ENCODE peak calls at places on chromosomes 4 and X, in six cellular contexts. C is mesothelial cell of epicardium, F is WTC11, D is astrocyte of the spinal cord, H is fibroblast of the aortic adventitia, T is AG10803. W is an unnamed sample.

GRCh38 chrX:72169008-72169728 is 12.4 kb upstream of the PIN4 start:
- DNase-seq in C (no peak), F (no peak), T (peak; percentile 38), H (peak; percentile 8), D (no peak), W (no peak)

GRCh38 chr4:7813674-7814073 is 126.0 kb downstream of the AFAP1 start:
- DNase-seq in D (peak; percentile 81), F (no peak), C (no peak), T (peak; percentile 52), H (peak; percentile 65), W (no peak)

GRCh38 chr4:183396187-183396738 is 48.2 kb upstream of the CDKN2AIP start:
- DNase-seq in T (no peak), C (no peak), H (no peak), F (no peak), D (no peak), W (no peak)

GRCh38 chr4:80082693-80083092 is 9.7 kb upstream of the ANTXR2 start:
- DNase-seq in T (no peak), D (no peak), H (no peak), C (no peak), F (no peak), W (no peak)

GRCh38 chrX:40105016-40105790 is 7.4 kb upstream of the BCOR start:
- DNase-seq in D (no peak), H (no peak), F (no peak), C (no peak), T (no peak), W (peak; percentile 44)

GRCh38 chrX:119943185-119943988 is at the start of gene NKAP:
- DNase-seq in T (peak; percentile 95), F (peak; percentile 76), C (peak; percentile 42), H (peak; percentile 97), D (peak; percentile 94), W (peak; percentile 70)

GRCh38 chr4:65538571-65538970 is 131.7 kb downstream of the EPHA5 start:
- DNase-seq in T (no peak), D (peak; percentile 79), C (no peak), H (peak; percentile 59), F (no peak), W (no peak)

GRCh38 chr4:187606581-187606980 is 389.0 kb upstream of the ZFP42 start:
- DNase-seq in F (peak; percentile 48), T (peak; percentile 69), D (peak; percentile 66), H (peak; percentile 14), C (no peak), W (no peak)

GRCh38 chr4:77699731-77700210 is 94.2 kb downstream of the CXCL13 start:
- DNase-seq in T (peak; percentile 86), H (peak; percentile 72), F (peak; percentile 33), C (no peak), D (peak; percentile 94), W (no peak)

GRCh38 chrX:134542485-134542884 is 82.5 kb downstream of the HPRT1 start:
- DNase-seq in F (no peak), H (peak; percentile 61), T (peak; percentile 83), C (no peak), D (peak; percentile 71), W (no peak)

GRCh38 chrX:12405306-12405705 is 267.0 kb downstream of the FRMPD4 start:
- DNase-seq in C (no peak), H (no peak), T (no peak), F (no peak), D (no peak), W (no peak)

GRCh38 chr4:22287626-22288025 is 228.2 kb downstream of the ADGRA3 start:
- DNase-seq in H (no peak), C (no peak), D (no peak), F (no peak), T (no peak), W (no peak)

GRCh38 chrX:96909291-96909690 is 25.6 kb downstream of the RPA4 start:
- DNase-seq in T (no peak), F (no peak), H (peak; percentile 52), C (no peak), D (peak; percentile 51), W (no peak)

GRCh38 chr4:137819964-137820383 is 287.7 kb upstream of the PCDH18 start:
- DNase-seq in F (peak; percentile 20), C (no peak), T (peak; percentile 57), H (peak; percentile 75), D (peak; percentile 60), W (no peak)

GRCh38 chr4:118410143-118410542 is 57.3 kb upstream of the PRSS12 start:
- DNase-seq in H (peak; percentile 61), D (peak; percentile 16), T (peak; percentile 70), F (no peak), C (no peak), W (no peak)

GRCh38 chr4:22607382-22607781 is 85.4 kb upstream of the GBA3 start:
- DNase-seq in C (no peak), D (peak; percentile 24), H (peak; percentile 37), F (peak; percentile 36), T (peak; percentile 28), W (no peak)

GRCh38 chr4:108834167-108834566 is 71.3 kb upstream of the ETNPPL start:
- DNase-seq in T (peak; percentile 76), F (no peak), C (no peak), H (peak; percentile 12), D (peak; percentile 62), W (no peak)

GRCh38 chr4:85870298-85871083 is 395.5 kb downstream of the ARHGAP24 start:
- DNase-seq in D (no peak), C (no peak), T (no peak), H (no peak), F (no peak), W (no peak)

GRCh38 chrX:39899876-39900787 is 197.6 kb downstream of the BCOR start:
- DNase-seq in H (no peak), F (no peak), D (no peak), C (no peak), T (peak; percentile 59), W (no peak)

GRCh38 chr4:6965329-6965728 is 55.7 kb downstream of the TBC1D14 start:
- DNase-seq in T (no peak), C (no peak), D (no peak), H (no peak), F (no peak), W (no peak)

GRCh38 chr4:77449996-77450395 is 155.6 kb upstream of the CXCL13 start:
- DNase-seq in C (no peak), D (no peak), F (no peak), T (no peak), H (peak; percentile 46), W (no peak)

GRCh38 chr4:140308366-140309123 is 64.9 kb upstream of the SCOC start:
- DNase-seq in D (peak; percentile 88), H (peak; percentile 98), T (peak; percentile 96), C (no peak), F (no peak), W (no peak)

GRCh38 chr4:140315032-140315826 is 58.2 kb upstream of the SCOC start:
- DNase-seq in D (no peak), T (no peak), C (no peak), F (no peak), H (no peak), W (no peak)

GRCh38 chr4:140309124-140309870 is 64.1 kb upstream of the SCOC start:
- DNase-seq in C (no peak), T (peak; percentile 68), H (peak; percentile 61), D (peak; percentile 33), F (peak; percentile 18), W (no peak)

GRCh38 chr4:140315970-140316369 is 57.5 kb upstream of the SCOC start:
- DNase-seq in D (no peak), H (no peak), T (no peak), F (no peak), C (no peak), W (no peak)

GRCh38 chr4:140312101-140312500 is 61.3 kb upstream of the SCOC start:
- DNase-seq in D (no peak), C (no peak), H (no peak), F (no peak), T (no peak), W (no peak)
- TF ChIP-seq CTCF in D (no peak), C (no peak), H (no peak), F (no peak), T (no peak), W (no peak)

GRCh38 chrX:115038406-115038805 is 21.0 kb upstream of the IL13RA2 start:
- DNase-seq in D (no peak), H (no peak), C (no peak), F (no peak), T (peak; percentile 39), W (no peak)

GRCh38 chrX:115036029-115036428 is 18.6 kb upstream of the IL13RA2 start:
- DNase-seq in H (no peak), T (no peak), D (no peak), F (no peak), C (no peak), W (no peak)

DNA sequence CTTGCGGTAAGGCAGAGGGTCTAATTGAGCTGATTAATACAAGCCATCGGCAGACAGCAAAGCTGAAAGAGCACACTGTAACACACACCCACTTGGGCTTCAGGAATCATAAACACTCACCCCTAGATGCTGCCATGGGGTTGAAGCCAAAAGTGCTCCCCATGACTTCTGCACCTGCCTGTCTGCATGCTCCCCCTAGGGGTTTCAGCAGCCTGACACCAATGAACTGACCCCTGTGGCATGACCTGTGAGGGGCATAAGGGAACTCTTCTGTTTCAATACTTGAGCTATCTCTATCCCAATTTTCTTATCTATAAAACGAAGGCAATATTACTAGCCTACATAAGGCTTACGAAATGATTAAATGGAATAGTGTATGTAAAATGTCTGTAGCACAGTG is 23.0 kb upstream of the IL13RA2 start:
- DNase-seq in C (no peak), T (no peak), H (no peak), D (no peak), F (peak; percentile 11), W (no peak)
- TF ChIP-seq CTCF in C (no peak), T (no peak), H (no peak), D (no peak), F (no peak), W (no peak)

GRCh38 chrX:17585006-17585405 is 152.3 kb upstream of the SCML1 start:
- DNase-seq in F (no peak), T (no peak), D (no peak), C (no peak), H (no peak), W (no peak)

GRCh38 chrX:17580529-17581155 is 156.7 kb upstream of the SCML1 start:
- DNase-seq in F (no peak), T (peak; percentile 83), D (peak; percentile 52), H (peak; percentile 80), C (no peak), W (no peak)

GRCh38 chrX:17584248-17584681 is 153.0 kb upstream of the SCML1 start:
- DNase-seq in F (no peak), H (peak; percentile 62), C (no peak), T (peak; percentile 72), D (peak; percentile 39), W (no peak)

GRCh38 chrX:17579021-17579420 is 158.3 kb upstream of the SCML1 start:
- DNase-seq in C (no peak), F (no peak), T (peak; percentile 49), D (no peak), H (peak; percentile 47), W (no peak)

GRCh38 chrX:17581650-17582049 is 155.6 kb upstream of the SCML1 start:
- DNase-seq in C (no peak), T (peak; percentile 30), F (no peak), H (no peak), D (no peak), W (no peak)
- TF ChIP-seq CTCF in C (no peak), T (no peak), F (no peak), H (no peak), D (no peak), W (no peak)

DNA sequence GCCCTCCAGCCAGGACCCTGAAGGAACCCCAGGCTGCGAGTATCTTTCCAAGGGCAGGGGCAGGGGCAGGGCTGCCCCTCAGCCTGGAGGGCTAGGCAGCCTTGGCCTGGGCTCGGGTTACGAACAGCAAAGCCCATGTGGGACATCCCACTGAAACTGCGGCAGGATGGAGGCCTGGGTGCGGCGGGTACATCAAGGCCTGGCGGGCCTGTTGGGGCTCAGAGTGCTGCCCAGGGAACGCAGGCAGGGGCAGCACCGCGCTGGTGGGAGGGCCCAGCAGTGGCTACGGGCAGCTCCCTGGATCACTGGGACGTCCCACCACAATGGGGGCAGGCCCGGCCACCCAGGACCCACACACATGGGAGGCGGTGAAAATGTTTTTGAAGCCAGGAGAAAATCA is 10.9 kb downstream of the NAT8L start:
- DNase-seq in D (no peak), H (no peak), T (no peak), C (no peak), F (peak; percentile 17), W (no peak)
- TF ChIP-seq CTCF in D (no peak), H (no peak), T (no peak), C (no peak), F (no peak), W (no peak)

W was measured in activated B cell treated with CpG ODN at 0.5 μM for 24 hours.